ENCODE peak calls at places on chromosome 13, in seven cellular contexts. M, Y, X, T, A, S and W are unnamed samples.

GRCh38 chr13:107284168-107284567 is 716.2 kb upstream of the ARGLU1 start:
- DNase-seq in M (no peak), Y (no peak), X (no peak), T (no peak), A (no peak), S (no peak), W (no peak)

GRCh38 chr13:95298971-95299627 is 2.2 kb downstream of the ABCC4 start:
- DNase-seq in M (no peak), Y (no peak), X (no peak), T (no peak), A (no peak), S (peak), W (no peak)

GRCh38 chr13:86051134-86052103 is 252.2 kb upstream of the SLITRK6 start:
- DNase-seq in M (no peak), Y (no peak), X (no peak), T (no peak), A (no peak), S (peak), W (peak)

GRCh38 chr13:72643339-72643989 is 84.0 kb downstream of the MZT1 start:
- DNase-seq in M (peak), Y (no peak), X (peak), T (peak), A (peak), S (peak), W (no peak)

GRCh38 chr13:25203256-25203794 is 31.2 kb upstream of the AMER2 start:
- DNase-seq in M (no peak), Y (no peak), X (no peak), T (no peak), A (no peak), S (no peak), W (no peak)

GRCh38 chr13:50693755-50694154 is 149.7 kb downstream of the DLEU7 start:
- DNase-seq in M (peak), Y (no peak), X (peak), T (peak), A (peak), S (no peak), W (no peak)

GRCh38 chr13:112714772-112715569 is 25.1 kb downstream of the ATP11A start:
- DNase-seq in M (no peak), Y (peak), X (no peak), T (no peak), A (no peak), S (no peak), W (no peak)

GRCh38 chr13:70756088-70756487 is 647.8 kb upstream of the KLHL1 start:
- DNase-seq in M (no peak), Y (no peak), X (no peak), T (no peak), A (no peak), S (no peak), W (no peak)

GRCh38 chr13:24233351-24233901 is 72.9 kb downstream of the SPATA13 start:
- DNase-seq in M (peak), Y (no peak), X (peak), T (no peak), A (no peak), S (peak), W (no peak)

GRCh38 chr13:21050288-21051197 is 10.8 kb downstream of the LATS2 start:
- DNase-seq in M (no peak), Y (no peak), X (no peak), T (no peak), A (no peak), S (no peak), W (no peak)

GRCh38 chr13:42633495-42633894 is 59.5 kb downstream of the TNFSF11 start:
- DNase-seq in M (no peak), Y (no peak), X (no peak), T (no peak), A (no peak), S (no peak), W (no peak)

GRCh38 chr13:74040200-74040599 is 94.0 kb downstream of the KLF12 start:
- DNase-seq in M (peak), Y (no peak), X (peak), T (peak), A (no peak), S (peak), W (no peak)
- H3K27ac ChIP-seq in M (no peak), Y (no peak), X (peak), T (no peak), A (no peak), S (no peak), W (no peak)

GRCh38 chr13:110415669-110416068 is 108.6 kb downstream of the COL4A2 start:
- DNase-seq in M (no peak), Y (peak), X (no peak), T (no peak), A (no peak), S (peak), W (peak)
- H3K27ac ChIP-seq in M (no peak), Y (peak), X (peak), T (peak), A (peak), S (no peak), W (no peak)

GRCh38 chr13:80010286-80010831 is 330.6 kb downstream of the SPRY2 start:
- DNase-seq in M (no peak), Y (no peak), X (no peak), T (peak), A (no peak), S (no peak), W (no peak)

GRCh38 chr13:80010846-80011245 is 330.1 kb downstream of the SPRY2 start:
- DNase-seq in M (no peak), Y (no peak), X (no peak), T (no peak), A (no peak), S (no peak), W (no peak)

GRCh38 chr13:80012281-80012680 is 328.6 kb downstream of the SPRY2 start:
- DNase-seq in M (no peak), Y (no peak), X (no peak), T (no peak), A (no peak), S (no peak), W (no peak)

GRCh38 chr13:80011448-80012212 is 329.3 kb downstream of the SPRY2 start:
- DNase-seq in M (no peak), Y (no peak), X (no peak), T (peak), A (no peak), S (no peak), W (no peak)

GRCh38 chr13:80009760-80010159 is 331.2 kb downstream of the SPRY2 start:
- DNase-seq in M (no peak), Y (no peak), X (no peak), T (no peak), A (no peak), S (no peak), W (no peak)
- H3K27ac ChIP-seq in M (no peak), Y (no peak), X (no peak), T (no peak), A (no peak), S (no peak), W (no peak)

DNA sequence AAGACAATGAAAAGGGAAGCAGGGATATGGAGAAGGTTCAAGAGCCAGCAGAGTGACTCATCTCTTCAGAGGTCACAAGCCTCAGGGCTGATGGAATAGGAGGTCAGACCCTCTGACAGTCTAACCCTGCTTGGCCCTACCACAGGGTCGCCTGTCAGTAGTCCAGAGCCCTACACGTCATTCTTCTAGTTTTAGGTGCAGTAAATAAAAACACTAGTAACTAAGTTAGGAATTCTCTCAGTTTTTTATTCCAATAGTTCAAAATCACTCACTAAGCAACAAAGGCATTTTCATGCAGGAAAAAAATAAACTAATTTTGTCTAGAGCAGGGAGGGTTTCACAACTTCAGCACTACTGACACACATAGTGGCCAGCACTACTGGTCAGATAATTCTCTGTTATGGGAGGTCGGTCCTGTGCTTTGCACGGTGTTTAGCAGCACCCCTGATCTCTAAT is 27.2 kb downstream of the FOXO1 start:
- DNase-seq in M (no peak), Y (no peak), X (no peak), T (no peak), A (peak), S (no peak), W (no peak)
- H3K27ac ChIP-seq in M (no peak), Y (peak), X (no peak), T (peak), A (no peak), S (no peak), W (no peak)

GRCh38 chr13:47413112-47413511 is 516.3 kb upstream of the HTR2A start:
- DNase-seq in M (no peak), Y (no peak), X (no peak), T (no peak), A (no peak), S (no peak), W (no peak)

GRCh38 chr13:47418206-47418920 is 521.5 kb upstream of the HTR2A start:
- DNase-seq in M (no peak), Y (no peak), X (no peak), T (no peak), A (no peak), S (no peak), W (no peak)

GRCh38 chr13:47417485-47417884 is 520.6 kb upstream of the HTR2A start:
- DNase-seq in M (no peak), Y (no peak), X (no peak), T (no peak), A (no peak), S (no peak), W (no peak)

GRCh38 chr13:47420012-47420411 is 523.2 kb upstream of the HTR2A start:
- DNase-seq in M (no peak), Y (no peak), X (no peak), T (no peak), A (no peak), S (no peak), W (no peak)

DNA sequence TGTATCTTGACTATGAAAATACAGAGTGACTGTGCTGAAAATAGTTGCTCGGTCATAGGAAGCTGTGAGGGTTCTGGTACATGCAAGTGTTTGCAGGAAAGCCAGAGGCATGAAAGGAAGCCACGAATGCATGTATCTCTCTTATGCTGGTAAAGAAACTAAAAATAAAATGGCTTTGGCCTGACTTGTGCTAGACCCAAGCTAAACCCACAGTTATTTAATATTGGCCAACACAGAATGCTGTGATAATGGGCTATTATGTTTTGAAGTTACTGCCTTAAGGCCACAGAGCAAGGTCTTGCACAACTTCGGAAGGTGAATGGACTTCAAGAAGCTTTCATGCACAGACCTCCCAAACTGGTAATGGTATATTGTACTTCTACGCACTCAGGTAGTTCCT is 518.2 kb upstream of the HTR2A start:
- DNase-seq in M (no peak), Y (no peak), X (no peak), T (no peak), A (no peak), S (peak), W (no peak)
- H3K27ac ChIP-seq in M (no peak), Y (no peak), X (no peak), T (no peak), A (no peak), S (no peak), W (no peak)

DNA sequence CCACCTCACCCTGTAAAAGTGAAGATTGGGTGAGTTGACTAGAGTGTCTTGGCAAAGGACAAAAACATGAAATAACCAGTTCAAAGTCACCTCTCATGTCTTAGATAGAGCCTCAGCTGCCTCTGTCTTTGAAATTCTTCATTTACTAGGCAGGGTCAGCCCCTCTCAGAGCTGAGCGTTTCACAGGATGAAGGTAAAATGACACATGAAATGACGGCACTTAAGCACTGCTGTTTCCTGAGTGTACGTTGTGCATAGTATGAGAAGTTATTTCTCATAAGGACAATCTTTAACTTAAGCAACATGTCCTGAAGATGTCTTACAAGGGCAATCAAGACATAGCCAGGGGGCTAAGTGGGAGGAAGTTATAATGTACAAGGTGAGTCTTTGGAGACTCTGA is 32.3 kb upstream of the SLC10A2 start:
- DNase-seq in M (no peak), Y (no peak), X (no peak), T (no peak), A (no peak), S (no peak), W (no peak)
- H3K27ac ChIP-seq in M (no peak), Y (no peak), X (no peak), T (no peak), A (no peak), S (no peak), W (no peak)

GRCh38 chr13:99190147-99190985 is 10.3 kb upstream of the UBAC2 start:
- DNase-seq in M (no peak), Y (no peak), X (no peak), T (no peak), A (no peak), S (no peak), W (no peak)
- H3K27ac ChIP-seq in M (no peak), Y (no peak), X (no peak), T (no peak), A (no peak), S (no peak), W (no peak)

DNA sequence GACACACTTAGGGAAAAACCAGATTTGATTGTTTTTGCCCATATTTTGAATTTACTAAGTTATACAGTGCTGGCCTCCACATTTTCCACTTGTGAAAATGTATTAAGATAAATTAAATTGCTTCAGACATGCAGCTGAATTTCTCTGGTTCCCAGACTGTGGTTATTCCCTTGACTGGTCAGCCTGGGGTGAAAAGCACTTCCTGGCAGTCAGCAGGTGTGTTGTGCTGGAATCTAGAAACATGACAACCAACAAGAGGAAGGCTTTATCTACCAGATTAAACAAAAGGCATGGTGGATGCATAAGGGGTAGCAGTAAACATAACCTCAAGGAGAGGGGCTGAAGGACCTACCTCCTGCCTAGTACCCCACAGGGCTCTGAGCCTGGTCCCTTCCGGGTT is 133.2 kb downstream of the LACC1 start:
- DNase-seq in M (no peak), Y (no peak), X (no peak), T (no peak), A (no peak), S (no peak), W (no peak)
- H3K27ac ChIP-seq in M (no peak), Y (peak), X (peak), T (no peak), A (no peak), S (no peak), W (no peak)

DNA sequence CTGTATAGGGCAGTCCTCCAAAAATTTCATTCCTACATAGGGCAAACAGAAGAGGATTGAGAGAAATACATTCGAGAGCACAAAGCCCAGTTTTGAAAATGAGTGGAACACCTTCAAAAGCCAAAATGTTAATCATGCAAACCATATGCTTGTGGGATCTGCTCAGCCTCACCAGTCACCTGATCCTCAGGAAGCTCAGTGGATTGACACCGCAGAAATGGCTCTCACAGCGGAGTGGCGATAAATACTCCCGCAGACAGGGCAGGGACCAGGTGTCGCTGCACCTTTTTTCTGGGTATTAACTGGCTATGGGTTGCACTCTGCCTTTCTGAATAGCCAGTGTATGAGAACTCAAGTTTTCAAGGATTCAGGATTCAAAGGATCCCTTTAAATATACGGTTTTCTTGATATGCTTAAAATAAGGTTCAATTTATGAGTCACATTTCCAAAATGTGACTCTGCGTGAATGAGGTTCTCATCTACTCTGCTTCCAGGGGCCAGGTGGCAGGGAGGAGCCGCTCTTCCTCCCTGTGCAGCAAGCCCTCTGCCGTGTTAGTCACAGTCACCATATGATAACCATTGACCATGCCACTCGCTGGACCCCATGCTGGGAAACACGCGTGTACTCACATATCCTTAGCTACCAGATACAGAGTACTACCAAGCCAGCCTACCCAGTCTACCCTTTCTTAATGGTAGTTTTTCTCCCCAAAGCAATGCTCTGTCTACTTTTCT is 18.3 kb upstream of the DHRS12 start:
- DNase-seq in M (no peak), Y (no peak), X (no peak), T (no peak), A (no peak), S (no peak), W (no peak)
- H3K27ac ChIP-seq in M (no peak), Y (no peak), X (no peak), T (no peak), A (no peak), S (no peak), W (no peak)